ENCODE peak calls at places on chromosomes 16 and 17, in nine cellular contexts. M is upper lobe of right lung, E is fibroblast of lung, C is PC-9, Q is adrenal gland, T is body of pancreas, H is GM23338, X is thoracic aorta, P is Calu3. B is an unnamed sample.

GRCh38 chr17:78572277-78573205 is 4.7 kb downstream of the DNAH17 start:
- DNase-seq in M (no peak), E (no peak), C (no peak), Q (no peak), T (no peak), H (peak), X (no peak), P (no peak), B (no peak)

GRCh38 chr16:67236551-67237395 is 9.8 kb downstream of the TMEM208 start:
- DNase-seq in M (peak), E (peak), C (no peak), Q (peak), T (peak), H (peak), X (no peak), P (peak), B (peak)

GRCh38 chr16:53784312-53784711 is 80.4 kb downstream of the FTO start:
- DNase-seq in M (no peak), E (no peak), C (peak), Q (no peak), T (no peak), H (no peak), X (no peak), P (no peak), B (no peak)

GRCh38 chr16:10981697-10982216 is 37.4 kb downstream of the CLEC16A start:
- DNase-seq in M (no peak), E (peak), C (no peak), Q (no peak), T (no peak), H (peak), X (no peak), P (peak), B (peak)

GRCh38 chr17:36641877-36642845 is 40.8 kb downstream of the MRM1 start:
- DNase-seq in M (no peak), E (no peak), C (no peak), Q (no peak), T (no peak), H (peak), X (no peak), P (no peak), B (no peak)

GRCh38 chr16:75236232-75236631 is 15.2 kb downstream of the BCAR1 start:
- DNase-seq in M (peak), E (no peak), C (no peak), Q (no peak), T (no peak), H (no peak), X (no peak), P (no peak), B (no peak)

GRCh38 chr16:28623172-28623711 is 13.4 kb upstream of the SULT1A1 start:
- DNase-seq in M (peak), E (no peak), C (peak), Q (no peak), T (peak), H (peak), X (no peak), P (peak), B (no peak)

GRCh38 chr17:794876-795275 is 12.7 kb downstream of the MRM3 start:
- DNase-seq in M (peak), E (peak), C (peak), Q (peak), T (peak), H (peak), X (peak), P (peak), B (peak)

GRCh38 chr16:88649924-88650748 is 717 bp downstream of the CYBA start:
- DNase-seq in M (peak), E (no peak), C (no peak), Q (peak), T (peak), H (peak), X (no peak), P (no peak), B (peak)

GRCh38 chr16:88539261-88539651 is 30.9 kb upstream of the ZC3H18 start:
- DNase-seq in M (no peak), E (no peak), C (no peak), Q (no peak), T (no peak), H (no peak), X (no peak), P (no peak), B (no peak)

GRCh38 chr16:71628810-71629209 is 2.8 kb downstream of the MARVELD3 start:
- DNase-seq in M (no peak), E (peak), C (peak), Q (no peak), T (peak), H (no peak), X (no peak), P (no peak), B (no peak)

GRCh38 chr17:40019140-40019991 is 4.1 kb downstream of the CSF3 start:
- DNase-seq in M (no peak), E (peak), C (no peak), Q (no peak), T (no peak), H (peak), X (no peak), P (peak), B (no peak)

GRCh38 chr17:74780443-74781238 is 4.5 kb upstream of the NAT9 start:
- DNase-seq in M (no peak), E (peak), C (peak), Q (no peak), T (no peak), H (peak), X (no peak), P (peak), B (no peak)

GRCh38 chr17:49229805-49230600 is 584 bp downstream of the PHOSPHO1 start:
- DNase-seq in M (no peak), E (no peak), C (no peak), Q (no peak), T (no peak), H (peak), X (no peak), P (no peak), B (no peak)

GRCh38 chr17:16937431-16937830 is 34.5 kb downstream of the TNFRSF13B start:
- DNase-seq in M (no peak), E (no peak), C (no peak), Q (no peak), T (no peak), H (no peak), X (no peak), P (no peak), B (no peak)

GRCh38 chr16:61834082-61834481 is 202.2 kb downstream of the CDH8 start:
- DNase-seq in M (no peak), E (no peak), C (no peak), Q (no peak), T (no peak), H (no peak), X (no peak), P (no peak), B (no peak)

GRCh38 chr17:48440660-48441059 is 10.6 kb upstream of the SKAP1 start:
- DNase-seq in M (no peak), E (no peak), C (no peak), Q (no peak), T (no peak), H (no peak), X (no peak), P (no peak), B (no peak)

GRCh38 chr17:36608794-36609497 is 7.6 kb downstream of the MRM1 start:
- DNase-seq in M (no peak), E (peak), C (no peak), Q (peak), T (peak), H (peak), X (no peak), P (peak), B (no peak)

DNA sequence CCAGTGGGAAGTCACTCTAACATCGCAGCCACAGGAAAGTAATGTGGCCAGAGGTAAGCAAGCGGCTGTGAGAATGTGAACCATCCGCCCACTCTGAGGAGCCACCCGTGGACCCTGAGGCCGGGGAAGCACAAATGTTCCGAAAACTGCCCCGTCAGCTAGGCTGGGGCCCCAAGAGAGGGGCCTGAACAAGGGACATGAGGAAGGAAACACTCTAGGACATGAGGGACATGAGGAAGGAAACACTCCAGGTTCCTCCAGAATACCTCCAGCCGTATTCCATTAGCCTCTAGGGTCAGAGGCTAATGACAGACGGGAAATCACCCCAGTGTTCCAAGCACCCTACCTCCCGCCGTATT is 317 bp downstream of the TEFM start:
- DNase-seq in M (no peak), E (no peak), C (no peak), Q (no peak), T (no peak), H (peak), X (no peak), P (no peak), B (peak)
- TF ChIP-seq CTCF in M (no peak), E (no peak), C (no peak), Q (no peak), T (no peak), H (no peak), X (no peak), P (no peak), B (no peak)

DNA sequence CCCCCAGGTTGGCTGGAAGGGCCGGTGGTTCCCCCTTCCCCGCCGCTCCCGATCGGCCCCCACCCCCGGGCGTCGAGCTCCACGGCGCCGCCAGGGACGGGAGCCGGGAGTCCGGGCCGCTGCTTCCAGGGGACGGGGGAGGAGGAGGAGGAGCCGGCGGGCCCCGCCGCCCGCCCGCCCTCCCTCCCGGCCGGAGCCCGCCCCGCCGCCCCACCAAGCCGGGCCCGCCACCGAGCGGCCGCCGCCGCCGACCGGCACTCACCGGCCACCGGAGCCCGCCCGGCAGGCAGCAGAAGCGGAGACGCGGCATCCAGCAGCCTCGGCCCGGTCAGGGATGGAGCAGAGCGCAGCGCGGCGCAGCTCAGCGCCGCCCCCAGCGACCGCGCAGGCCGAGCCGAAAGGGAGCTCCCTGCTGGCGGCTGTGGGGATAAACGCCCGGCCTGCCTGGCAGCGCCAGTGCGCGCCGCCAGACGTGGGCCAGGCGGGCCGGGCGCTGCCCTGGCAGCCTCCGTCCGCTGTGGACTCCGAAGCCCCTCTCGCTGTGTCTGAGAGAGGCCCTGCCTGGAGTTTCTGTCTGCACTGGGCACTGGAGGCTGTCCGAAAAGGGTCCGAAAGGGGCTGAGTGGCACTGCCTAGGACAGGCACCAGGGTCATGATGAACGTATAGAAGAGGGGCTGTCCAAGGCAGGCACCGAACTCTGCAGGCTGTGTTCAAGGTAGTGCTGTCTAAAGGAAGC is at the start of gene MYO18A:
- DNase-seq in M (peak), E (peak), C (peak), Q (peak), T (peak), H (peak), X (no peak), P (peak), B (peak)
- TF ChIP-seq CTCF in M (peak), E (peak), C (peak), Q (peak), T (peak), H (peak), X (peak), P (peak), B (peak)

DNA sequence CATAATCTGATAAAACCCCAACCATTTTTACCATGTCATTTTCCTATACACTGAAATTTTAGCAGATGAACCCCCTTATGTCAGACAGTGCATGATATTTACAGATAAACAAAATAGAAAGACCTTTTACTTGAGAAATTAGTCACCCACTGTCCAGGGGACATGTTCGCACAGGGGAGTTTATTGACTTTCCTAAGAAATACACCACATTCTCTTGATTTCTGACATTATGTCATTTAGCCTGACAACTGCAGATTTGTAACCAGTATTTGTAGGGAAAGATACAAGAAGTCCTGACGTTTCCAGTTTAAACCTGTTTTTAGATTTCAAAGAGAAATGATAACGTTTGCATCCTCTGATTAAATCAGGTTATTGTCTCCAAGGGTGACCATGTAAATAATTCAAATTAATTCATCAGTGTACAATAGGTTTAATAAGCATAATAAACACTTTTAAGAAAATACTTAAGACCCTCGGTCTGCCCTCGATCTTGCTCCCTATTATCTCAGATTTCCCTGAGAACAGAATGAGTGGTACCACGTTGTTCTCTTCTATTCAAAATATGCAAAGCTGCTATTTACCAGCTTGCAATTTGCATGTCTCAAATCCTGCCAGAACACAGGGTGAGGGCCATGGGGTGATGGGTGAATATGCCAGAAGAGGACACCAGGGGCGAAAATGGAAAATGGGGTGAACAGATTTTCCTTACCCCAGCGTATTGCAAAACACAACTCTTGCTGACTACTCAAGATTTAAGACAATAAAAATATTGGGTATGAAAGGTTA is 2.1 kb upstream of the LYRM9 start:
- DNase-seq in M (no peak), E (no peak), C (no peak), Q (no peak), T (no peak), H (peak), X (no peak), P (no peak), B (no peak)
- TF ChIP-seq CTCF in M (no peak), E (no peak), C (no peak), Q (no peak), T (no peak), H (peak), X (no peak), P (no peak), B (no peak)

DNA sequence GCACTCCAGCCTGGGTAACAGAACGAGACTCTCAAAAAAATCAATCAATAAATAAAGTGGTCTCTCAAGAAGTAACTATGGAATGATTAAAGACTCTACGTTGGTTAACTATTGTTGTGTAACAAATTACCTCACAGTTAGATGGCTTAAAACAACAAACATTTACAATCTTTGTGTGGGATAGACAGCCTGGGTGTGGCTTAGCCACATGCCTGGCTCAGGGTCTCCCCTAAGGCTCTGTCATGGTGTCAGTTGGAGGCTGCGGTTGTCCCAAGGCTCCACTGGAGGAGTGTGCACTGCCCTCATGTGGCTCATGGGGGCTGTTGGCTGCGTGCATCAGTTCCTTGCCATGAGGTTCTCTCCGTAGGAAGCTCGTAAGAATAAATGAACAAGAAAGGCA is 294.5 kb downstream of the SNX29 start:
- DNase-seq in M (no peak), E (peak), C (no peak), Q (no peak), T (no peak), H (peak), X (no peak), P (peak), B (no peak)
- TF ChIP-seq CTCF in M (peak), E (peak), C (no peak), Q (peak), T (no peak), H (peak), X (no peak), P (no peak), B (no peak)

GRCh38 chr17:44941712-44942331 is 5.8 kb downstream of the KIF18B start:
- DNase-seq in M (peak), E (no peak), C (no peak), Q (no peak), T (no peak), H (no peak), X (no peak), P (no peak), B (no peak)
- TF ChIP-seq CTCF in M (no peak), E (no peak), C (no peak), Q (no peak), T (no peak), H (no peak), X (no peak), P (no peak), B (no peak)

DNA sequence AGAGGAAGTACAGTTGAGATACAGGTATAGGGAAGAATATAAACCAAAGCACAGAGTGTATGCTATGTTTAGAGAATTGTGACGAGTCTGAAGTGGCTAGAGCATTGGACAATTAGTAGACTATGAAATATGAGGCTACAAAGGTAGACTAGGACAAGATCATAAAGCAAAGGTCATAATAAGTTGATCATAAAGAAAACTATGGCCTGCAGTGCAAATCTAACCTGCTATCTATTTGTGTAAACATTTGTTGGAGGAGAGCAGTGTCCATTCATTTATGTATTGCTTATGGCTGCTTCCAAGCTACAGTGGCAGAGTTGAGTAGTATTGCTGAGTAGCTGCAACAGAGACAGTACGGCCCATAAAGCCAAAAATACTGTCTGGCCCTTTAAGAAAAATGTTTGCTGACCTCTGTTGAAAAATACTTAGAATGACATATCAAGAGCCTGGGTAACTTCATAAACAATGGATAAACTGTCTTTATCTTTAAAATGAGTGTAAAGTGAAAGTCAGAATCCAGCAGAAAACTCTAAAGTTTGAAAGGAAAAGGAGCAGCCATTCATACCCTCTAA is 14.5 kb upstream of the OR1E2 start:
- DNase-seq in M (no peak), E (peak), C (no peak), Q (no peak), T (no peak), H (no peak), X (no peak), P (no peak), B (no peak)
- TF ChIP-seq CTCF in M (no peak), E (no peak), C (no peak), Q (no peak), T (no peak), H (no peak), X (no peak), P (no peak), B (no peak)

DNA sequence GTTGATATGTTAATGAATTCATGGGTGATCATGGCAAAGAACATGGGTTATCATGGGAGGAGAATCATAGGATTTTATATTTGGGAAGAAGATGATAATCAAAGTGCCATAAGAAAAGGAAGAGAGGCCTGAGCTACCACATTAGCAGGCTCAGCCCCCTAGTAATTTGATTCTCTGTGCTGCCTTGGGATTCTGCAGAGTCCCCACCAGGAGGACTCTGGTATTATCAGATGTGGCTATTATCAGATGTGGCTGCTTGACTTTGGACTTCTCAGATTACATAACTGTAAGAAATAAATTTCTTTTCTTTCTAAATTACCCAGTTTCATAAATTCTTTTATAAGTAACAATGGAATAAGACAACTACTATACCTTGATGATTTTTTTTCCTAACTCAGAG is 137.6 kb downstream of the ITFG1 start:
- DNase-seq in M (no peak), E (no peak), C (no peak), Q (no peak), T (no peak), H (peak), X (no peak), P (no peak), B (no peak)
- TF ChIP-seq CTCF in M (no peak), E (no peak), C (no peak), Q (no peak), T (no peak), H (peak), X (no peak), P (no peak), B (no peak)

GRCh38 chr17:57085448-57086068 is 512 bp downstream of the AKAP1 start:
- DNase-seq in M (peak), E (peak), C (peak), Q (peak), T (peak), H (peak), X (no peak), P (peak), B (peak)
- TF ChIP-seq CTCF in M (peak), E (peak), C (no peak), Q (no peak), T (no peak), H (no peak), X (no peak), P (no peak), B (peak)

GRCh38 chr17:76296889-76297288 is 11.2 kb downstream of the QRICH2 start:
- DNase-seq in M (no peak), E (no peak), C (no peak), Q (no peak), T (no peak), H (no peak), X (no peak), P (no peak), B (no peak)

GRCh38 chr17:76293106-76293505 is 15.0 kb downstream of the QRICH2 start:
- DNase-seq in M (no peak), E (no peak), C (no peak), Q (no peak), T (no peak), H (no peak), X (no peak), P (no peak), B (no peak)

GRCh38 chr17:76292567-76292966 is 15.5 kb downstream of the QRICH2 start:
- DNase-seq in M (no peak), E (no peak), C (no peak), Q (no peak), T (no peak), H (no peak), X (no peak), P (no peak), B (no peak)

GRCh38 chr17:76296186-76296585 is 11.9 kb downstream of the QRICH2 start:
- DNase-seq in M (no peak), E (no peak), C (no peak), Q (no peak), T (no peak), H (no peak), X (no peak), P (no peak), B (no peak)

GRCh38 chr17:76297436-76297835 is 10.6 kb downstream of the QRICH2 start:
- DNase-seq in M (no peak), E (no peak), C (no peak), Q (no peak), T (no peak), H (no peak), X (no peak), P (no peak), B (no peak)
- TF ChIP-seq CTCF in M (no peak), E (no peak), C (no peak), Q (no peak), T (no peak), H (no peak), X (no peak), P (no peak), B (no peak)

GRCh38 chr17:79789943-79790804 is 6.7 kb downstream of the CBX8 start:
- DNase-seq in M (peak), E (no peak), C (no peak), Q (no peak), T (peak), H (peak), X (no peak), P (peak), B (peak)

GRCh38 chr17:79788455-79788854 is 8.4 kb downstream of the CBX8 start:
- DNase-seq in M (peak), E (no peak), C (no peak), Q (no peak), T (no peak), H (no peak), X (no peak), P (no peak), B (no peak)

GRCh38 chr17:79786930-79787643 is 9.1 kb downstream of the CBX2 start:
- DNase-seq in M (peak), E (no peak), C (no peak), Q (no peak), T (no peak), H (no peak), X (no peak), P (no peak), B (no peak)

GRCh38 chr17:79790805-79791353 is 6.0 kb downstream of the CBX8 start:
- DNase-seq in M (no peak), E (no peak), C (no peak), Q (no peak), T (no peak), H (peak), X (no peak), P (no peak), B (no peak)

GRCh38 chr17:79788989-79789942 is 7.6 kb downstream of the CBX8 start:
- DNase-seq in M (no peak), E (no peak), C (no peak), Q (no peak), T (no peak), H (peak), X (no peak), P (no peak), B (no peak)
- TF ChIP-seq CTCF in M (no peak), E (no peak), C (no peak), Q (no peak), T (no peak), H (no peak), X (no peak), P (no peak), B (no peak)